ENCODE peak calls at places on chromosomes 1 and 21, in eight cellular contexts. V is prostate gland; K is IMR-90; S is HTR-8/SVneo; T is activated CD4-positive, alpha-beta T cell treated with anti-CD3 and anti-CD28 coated beads, Interleukin-2, amount 50 U/mL, for 1 hour; G is dorsolateral prefrontal cortex; M is ecto neural progenitor cell; Q is stimulated activated CD4-positive, alpha-beta T cell treated with anti-CD3 and anti-CD28 coated beads, Interleukin-15, amount 100 ng/mL, for 1 hour. J is an unnamed sample.

GRCh38 chr1:149849947-149850360 is 49.4 kb upstream of the BOLA1 start:
- DNase-seq in T (no peak), Q (no peak), M (no peak), S (no peak), G (no peak), K (no peak), V (peak; percentile 3), J (peak; percentile 43)

GRCh38 chr1:198641506-198641905 is 2.7 kb downstream of the PTPRC start:
- DNase-seq in G (no peak), Q (no peak), V (no peak), T (no peak), M (no peak), S (peak; percentile 9), K (peak; percentile 43), J (no peak)

GRCh38 chr1:22318279-22318983 is 133.2 kb upstream of the ZBTB40 start:
- DNase-seq in T (no peak), V (no peak), G (no peak), M (peak; percentile 87), K (no peak), S (no peak), Q (no peak), J (no peak)

GRCh38 chr1:19073311-19074186 is 117.1 kb upstream of the IFFO2 start:
- DNase-seq in S (no peak), V (peak; percentile 89), T (no peak), M (no peak), Q (no peak), K (no peak), G (peak; percentile 67), J (no peak)

GRCh38 chr1:65959896-65960295 is 167.2 kb downstream of the PDE4B start:
- DNase-seq in M (no peak), T (no peak), V (peak; percentile 21), Q (no peak), G (no peak), S (no peak), K (peak; percentile 51), J (peak; percentile 33)

GRCh38 chr1:119000371-119001180 is 12.4 kb upstream of the TBX15 start:
- DNase-seq in Q (no peak), V (no peak), K (no peak), G (no peak), S (no peak), M (peak; percentile 62), T (no peak), J (no peak)

GRCh38 chr1:202361224-202361623 is 12.7 kb downstream of the PPP1R12B start:
- DNase-seq in Q (no peak), M (no peak), T (no peak), G (no peak), K (no peak), S (no peak), V (no peak), J (no peak)

GRCh38 chr1:41868241-41868953 is 50.3 kb downstream of the HIVEP3 start:
- DNase-seq in K (no peak), M (no peak), Q (no peak), S (no peak), T (no peak), G (no peak), V (no peak), J (no peak)

GRCh38 chr1:178196631-178197030 is 102.7 kb downstream of the RASAL2 start:
- DNase-seq in M (no peak), V (no peak), G (no peak), S (no peak), T (no peak), Q (no peak), K (peak; percentile 2), J (no peak)

GRCh38 chr21:32448803-32449594 is 36.5 kb downstream of the EVA1C start:
- DNase-seq in T (no peak), S (no peak), M (no peak), Q (no peak), K (peak; percentile 33), G (no peak), V (no peak), J (peak; percentile 30)

GRCh38 chr21:25967566-25968438 is 202.8 kb downstream of the APP start:
- DNase-seq in T (no peak), K (no peak), V (no peak), S (no peak), Q (no peak), M (no peak), G (no peak), J (no peak)

GRCh38 chr1:187943606-187944403 is 1115.1 kb downstream of the PLA2G4A start:
- DNase-seq in V (no peak), T (no peak), Q (no peak), G (no peak), K (no peak), M (no peak), S (no peak), J (peak; percentile 11)

GRCh38 chr1:17636612-17637011 is 97.1 kb downstream of the ARHGEF10L start:
- DNase-seq in S (no peak), V (no peak), Q (no peak), G (no peak), T (no peak), K (peak; percentile 40), M (no peak), J (peak; percentile 14)

GRCh38 chr1:84327830-84328229 is 26.3 kb downstream of the SAMD13 start:
- DNase-seq in T (no peak), S (no peak), V (no peak), G (no peak), K (no peak), Q (no peak), M (no peak), J (no peak)

GRCh38 chr1:115874929-115875328 is 34.0 kb upstream of the NHLH2 start:
- DNase-seq in V (no peak), G (no peak), T (no peak), S (no peak), K (peak; percentile 47), M (no peak), Q (no peak), J (peak; percentile 12)

GRCh38 chr1:21255284-21255942 is 34.9 kb downstream of the ECE1 start:
- DNase-seq in G (peak; percentile 93), Q (peak; percentile 74), K (peak; percentile 79), V (peak; percentile 90), M (peak; percentile 91), S (peak; percentile 57), T (peak; percentile 89), J (peak; percentile 94)

GRCh38 chr1:48999321-48999720 is 222.6 kb upstream of the BEND5 start:
- DNase-seq in M (no peak), K (no peak), S (no peak), Q (no peak), T (no peak), G (no peak), V (no peak), J (no peak)

GRCh38 chr1:202034683-202035462 is 24.5 kb downstream of the ELF3 start:
- DNase-seq in V (peak; percentile 95), Q (no peak), K (peak; percentile 96), S (peak; percentile 92), T (no peak), M (peak; percentile 59), G (no peak), J (peak; percentile 98)

GRCh38 chr1:190170321-190170720 is 307.3 kb downstream of the BRINP3 start:
- DNase-seq in G (no peak), T (no peak), Q (no peak), S (no peak), M (no peak), V (no peak), K (peak; percentile 85), J (peak; percentile 45)

GRCh38 chr1:183635112-183635605 is 424 bp downstream of the ARPC5 start:
- DNase-seq in Q (peak; percentile 8), V (no peak), K (no peak), M (no peak), S (no peak), G (peak; percentile 55), T (no peak), J (peak; percentile 69)

GRCh38 chr21:38306407-38306806 is 49.6 kb downstream of the KCNJ15 start:
- DNase-seq in T (no peak), S (no peak), Q (no peak), V (no peak), K (peak; percentile 96), M (no peak), G (no peak), J (peak; percentile 56)

GRCh38 chr1:150562384-150563339 is 13.5 kb downstream of the ADAMTSL4 start:
- DNase-seq in T (peak; percentile 61), M (no peak), S (no peak), Q (peak; percentile 52), G (no peak), K (no peak), V (no peak), J (peak; percentile 12)

GRCh38 chr1:51070640-51071039 is 31.4 kb upstream of the C1orf185 start:
- DNase-seq in K (peak; percentile 72), G (no peak), S (no peak), M (no peak), V (no peak), Q (no peak), T (no peak), J (peak; percentile 71)

GRCh38 chr1:185325413-185325812 is 8.4 kb upstream of the IVNS1ABP start:
- DNase-seq in V (no peak), T (no peak), Q (no peak), M (no peak), S (no peak), K (no peak), G (no peak), J (no peak)

GRCh38 chr1:200118779-200119505 is 91.4 kb downstream of the NR5A2 start:
- DNase-seq in G (no peak), T (no peak), Q (no peak), M (no peak), K (no peak), S (no peak), V (no peak), J (no peak)